ENCODE peak calls at places on chromosomes 13 and 19, in four cellular contexts. S, H, U and Q are unnamed samples.

GRCh38 chr19:1621021-1621420 is 15.8 kb upstream of the UQCR11 start:
- DNase-seq in S (no peak), H (no peak), U (no peak), Q (no peak)

GRCh38 chr19:53467138-53467502 is 413 bp upstream of the ZNF813 start:
- DNase-seq in S (no peak), H (no peak), U (no peak), Q (peak; percentile 28)

GRCh38 chr19:12913011-12913561 is 6.0 kb downstream of the SYCE2 start:
- DNase-seq in S (peak; percentile 44), H (no peak), U (no peak), Q (peak; percentile 75)

GRCh38 chr13:73967397-73968165 is 166.6 kb downstream of the KLF12 start:
- DNase-seq in S (no peak), H (peak; percentile 83), U (peak; percentile 91), Q (no peak)

GRCh38 chr13:33799950-33800592 is 17.9 kb upstream of the RFC3 start:
- DNase-seq in S (peak; percentile 46), H (no peak), U (peak; percentile 76), Q (peak; percentile 44)

GRCh38 chr13:113998781-113999617 is 25.1 kb upstream of the C13orf46 start:
- DNase-seq in S (no peak), H (no peak), U (no peak), Q (no peak)

GRCh38 chr13:111528513-111528912 is 208.1 kb downstream of the TEX29 start:
- DNase-seq in S (no peak), H (no peak), U (no peak), Q (no peak)

GRCh38 chr19:33467851-33468250 is 53.7 kb downstream of the PEPD start:
- DNase-seq in S (no peak), H (no peak), U (no peak), Q (no peak)

GRCh38 chr19:56405062-56405461 is 930 bp downstream of the ZNF583 start:
- DNase-seq in S (no peak), H (no peak), U (no peak), Q (no peak)

GRCh38 chr19:48591021-48591420 is 15.5 kb upstream of the SPACA4 start:
- DNase-seq in S (peak; percentile 20), H (no peak), U (no peak), Q (no peak)

GRCh38 chr13:37811441-37811840 is 58.1 kb downstream of the TRPC4 start:
- DNase-seq in S (no peak), H (no peak), U (no peak), Q (no peak)

GRCh38 chr19:46723471-46723870 is 6.6 kb upstream of the PRKD2 start:
- DNase-seq in S (no peak), H (no peak), U (no peak), Q (no peak)

GRCh38 chr19:48053076-48053475 is 9.2 kb upstream of the CABP5 start:
- DNase-seq in S (no peak), H (no peak), U (no peak), Q (no peak)

GRCh38 chr19:55690769-55691545 is 15.9 kb downstream of the EPN1 start:
- DNase-seq in S (no peak), H (no peak), U (no peak), Q (no peak)

GRCh38 chr13:48505597-48506091 is 27.2 kb downstream of the RCBTB2 start:
- DNase-seq in S (no peak), H (peak; percentile 78), U (peak; percentile 88), Q (no peak)

GRCh38 chr19:6354098-6354674 is 7.1 kb upstream of the CLPP start:
- DNase-seq in S (peak; percentile 36), H (no peak), U (peak; percentile 25), Q (no peak)

DNA sequence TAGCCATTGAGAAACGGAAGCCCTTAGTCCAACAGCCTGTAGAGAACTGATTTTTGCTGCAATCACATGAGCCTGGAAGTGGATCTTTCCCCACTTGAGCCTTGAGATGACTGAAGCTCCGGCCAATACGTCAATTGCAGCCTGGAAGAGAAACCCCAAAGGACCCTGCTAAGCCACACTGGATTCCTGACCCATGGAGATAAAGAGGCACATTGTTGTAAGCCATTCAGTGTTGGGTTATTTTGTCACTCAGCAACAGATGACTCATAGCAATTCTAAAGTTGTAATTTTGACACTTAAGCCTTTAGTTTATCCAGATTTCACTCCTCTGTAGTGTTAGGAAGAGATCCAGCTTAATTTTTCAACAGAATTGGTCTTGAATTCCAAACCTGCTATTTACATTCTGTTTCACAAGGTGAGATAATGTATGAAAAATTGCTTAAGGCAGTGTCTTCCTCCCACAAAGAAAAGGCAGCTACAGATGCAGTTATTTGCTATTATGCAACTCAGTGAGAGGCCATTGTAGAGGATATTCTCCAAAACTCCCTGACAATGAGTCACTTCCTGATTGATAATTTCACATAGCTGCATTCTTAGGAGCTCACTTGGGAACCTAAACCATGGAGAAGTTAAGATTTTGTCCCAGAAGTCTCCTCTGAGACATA is 59.4 kb upstream of the TSHZ3 start:
- DNase-seq in S (peak; percentile 36), H (no peak), U (no peak), Q (peak; percentile 38)
- H3K9me2 ChIP-seq in S (no peaks in the 10 kb centered on the region), H (no peaks in the 10 kb centered on the region), U (no peaks in the 10 kb centered on the region), Q (no peaks in the 10 kb centered on the region)

DNA sequence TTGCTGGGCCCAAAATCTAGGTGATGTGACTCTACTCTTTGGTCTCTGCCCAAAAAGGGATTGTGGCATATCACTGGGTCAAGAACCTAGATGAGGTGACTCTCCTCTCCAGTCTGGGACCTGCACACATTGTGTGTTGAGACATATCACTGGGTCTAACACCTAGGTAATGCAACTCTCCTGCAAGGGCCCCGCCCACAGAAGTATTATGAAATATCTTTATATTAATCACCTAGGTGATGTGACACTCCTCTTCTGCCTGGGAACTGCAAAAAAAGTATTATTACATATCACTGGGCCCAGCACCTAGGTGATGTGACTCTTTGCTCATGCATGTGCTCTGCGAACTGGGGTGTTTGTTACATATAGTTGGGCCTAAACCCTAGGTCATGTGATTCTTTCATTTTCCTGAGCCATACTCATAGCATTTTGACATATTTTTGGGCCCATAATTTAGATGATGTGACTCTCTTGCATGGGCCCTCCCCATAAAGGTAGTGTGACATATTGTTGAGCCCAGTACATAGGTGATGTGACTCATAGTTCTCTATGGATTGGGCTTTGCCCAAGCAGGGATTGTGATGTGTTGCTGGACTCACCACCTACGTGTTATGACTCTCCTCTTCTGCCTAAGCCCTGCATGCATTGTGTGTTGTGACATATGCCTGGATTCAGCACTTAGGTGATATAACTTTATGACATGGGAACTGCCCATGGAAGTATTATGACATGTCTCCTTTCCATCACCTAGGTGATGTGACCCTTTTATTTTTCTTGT is 11.2 kb upstream of the ZNF681 start:
- DNase-seq in S (no peak), H (no peak), U (no peak), Q (no peak)
- H4K20me1 ChIP-seq in S (no peaks in the 10 kb centered on the region), H (no peaks in the 10 kb centered on the region), U (no peaks in the 10 kb centered on the region), Q (no peaks in the 10 kb centered on the region)

DNA sequence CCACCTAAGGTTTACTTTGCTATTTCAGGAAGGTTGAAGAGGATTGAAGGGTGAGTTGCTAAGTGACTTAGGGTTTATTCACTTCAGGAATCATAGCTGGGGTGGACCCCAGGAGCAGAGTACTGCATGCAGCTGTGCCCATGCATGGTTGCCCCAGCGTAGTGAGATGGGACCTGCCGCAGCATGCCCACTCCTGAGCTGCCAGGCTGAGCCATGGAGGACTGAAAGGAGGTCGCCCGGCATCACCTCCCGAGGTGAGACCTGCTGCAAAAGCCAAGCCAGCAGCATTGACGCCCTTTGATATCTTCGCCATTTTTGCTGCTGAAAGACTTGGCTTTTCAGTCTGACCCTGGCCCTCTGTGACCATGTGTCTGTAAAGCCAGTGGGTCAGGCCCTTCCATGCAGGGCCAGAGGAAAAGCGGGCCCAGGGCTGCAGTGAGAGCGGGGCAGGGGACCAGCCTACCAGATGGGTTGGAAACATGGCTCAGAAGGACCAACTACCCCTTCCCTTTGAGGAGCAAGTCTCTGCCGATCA is 9.9 kb downstream of the POP4 start:
- DNase-seq in S (no peak), H (no peak), U (no peak), Q (no peak)
- H3K4me1 ChIP-seq in S (no peaks in the 10 kb centered on the region), H (no peaks in the 10 kb centered on the region), U (peaks cover 6% of the 10 kb centered on the region), Q (no peaks in the 10 kb centered on the region)

GRCh38 chr13:110063490-110063889 is 243.5 kb downstream of the COL4A1 start:
- DNase-seq in S (no peak), H (no peak), U (no peak), Q (no peak)
- H3K9me2 ChIP-seq in S (no peaks in the 10 kb centered on the region), H (no peaks in the 10 kb centered on the region), U (no peaks in the 10 kb centered on the region), Q (no peaks in the 10 kb centered on the region)

GRCh38 chr19:5048727-5049553 is 80.0 kb downstream of the KDM4B start:
- DNase-seq in S (peak; percentile 68), H (no peak), U (no peak), Q (peak; percentile 71)

GRCh38 chr19:5048091-5048726 is 79.3 kb downstream of the KDM4B start:
- DNase-seq in S (peak; percentile 92), H (no peak), U (peak; percentile 46), Q (peak; percentile 89)

GRCh38 chr19:5046339-5047039 is 77.6 kb downstream of the KDM4B start:
- DNase-seq in S (peak; percentile 99), H (no peak), U (peak; percentile 10), Q (peak; percentile 82)

GRCh38 chr19:5045956-5046338 is 77.0 kb downstream of the KDM4B start:
- DNase-seq in S (no peak), H (no peak), U (no peak), Q (no peak)

GRCh38 chr19:5047251-5047935 is 78.5 kb downstream of the KDM4B start:
- DNase-seq in S (no peak), H (no peak), U (no peak), Q (no peak)
- H4K20me1 ChIP-seq in S (no peaks in the 10 kb centered on the region), H (no peaks in the 10 kb centered on the region), U (no peaks in the 10 kb centered on the region), Q (peaks cover 16% of the 10 kb centered on the region)